ENCODE peak calls at places on chromosome 20, in four cellular contexts. E, Z, B and H are unnamed samples.

GRCh38 chr20:38863024-38863851 is 57.7 kb downstream of the PPP1R16B start:
- DNase-seq in E (peak; percentile 49), Z (no peak), B (peak; percentile 80), H (peak; percentile 52)

GRCh38 chr20:6632187-6632586 is 135.3 kb upstream of the BMP2 start:
- DNase-seq in E (no peak), Z (no peak), B (peak; percentile 32), H (no peak)

GRCh38 chr20:8082025-8082424 is 50.0 kb upstream of the PLCB1 start:
- DNase-seq in E (no peak), Z (no peak), B (peak; percentile 22), H (no peak)

GRCh38 chr20:25310921-25311728 is 63.2 kb downstream of the PYGB start:
- DNase-seq in E (no peak), Z (no peak), B (no peak), H (no peak)

GRCh38 chr20:41003143-41003932 is 25.3 kb upstream of the TOP1 start:
- DNase-seq in E (peak; percentile 64), Z (no peak), B (no peak), H (peak; percentile 30)

GRCh38 chr20:34045294-34045693 is 51.6 kb downstream of the RALY start:
- DNase-seq in E (no peak), Z (peak; percentile 48), B (no peak), H (no peak)

GRCh38 chr20:11813106-11813890 is 104.4 kb upstream of the BTBD3 start:
- DNase-seq in E (no peak), Z (no peak), B (no peak), H (no peak)

GRCh38 chr20:45968801-45969711 is 2.9 kb downstream of the ZNF335 start:
- DNase-seq in E (no peak), Z (no peak), B (no peak), H (no peak)

GRCh38 chr20:47276251-47276650 is 80.2 kb downstream of the ZMYND8 start:
- DNase-seq in E (no peak), Z (no peak), B (no peak), H (no peak)

GRCh38 chr20:1946762-1947534 is 46.9 kb downstream of the PDYN start:
- DNase-seq in E (no peak), Z (peak; percentile 90), B (no peak), H (no peak)

GRCh38 chr20:25220810-25221591 is 25.5 kb downstream of the ENTPD6 start:
- DNase-seq in E (no peak), Z (peak; percentile 82), B (no peak), H (no peak)

GRCh38 chr20:11337361-11338130 is 580.1 kb upstream of the BTBD3 start:
- DNase-seq in E (no peak), Z (no peak), B (no peak), H (no peak)

GRCh38 chr20:61306935-61307475 is 54.9 kb downstream of the CDH4 start:
- DNase-seq in E (no peak), Z (no peak), B (no peak), H (no peak)

GRCh38 chr20:4112490-4113420 is 97.4 kb upstream of the RNF24 start:
- DNase-seq in E (no peak), Z (peak; percentile 67), B (no peak), H (no peak)

GRCh38 chr20:44561876-44562275 is 20.5 kb upstream of the PKIG start:
- DNase-seq in E (no peak), Z (no peak), B (no peak), H (no peak)

GRCh38 chr20:51775241-51775640 is 7.1 kb upstream of the ATP9A start:
- DNase-seq in E (no peak), Z (no peak), B (no peak), H (no peak)

GRCh38 chr20:58069207-58069606 is 159.2 kb downstream of the ANKRD60 start:
- DNase-seq in E (no peak), Z (no peak), B (no peak), H (no peak)

GRCh38 chr20:53839423-53840176 is 230.8 kb downstream of the BCAS1 start:
- DNase-seq in E (peak; percentile 14), Z (no peak), B (peak; percentile 86), H (peak; percentile 42)

GRCh38 chr20:10157539-10157938 is 61.1 kb upstream of the SNAP25 start:
- DNase-seq in E (no peak), Z (peak; percentile 38), B (no peak), H (no peak)

GRCh38 chr20:64265201-64265600 is 9.7 kb downstream of the PCMTD2 start:
- DNase-seq in E (no peak), Z (no peak), B (no peak), H (no peak)

GRCh38 chr20:58719971-58720371 is 27.4 kb downstream of the NPEPL1 start:
- DNase-seq in E (no peak), Z (no peak), B (no peak), H (no peak)

GRCh38 chr20:57030611-57031600 is 235.5 kb downstream of the BMP7 start:
- DNase-seq in E (no peak), Z (no peak), B (no peak), H (no peak)

GRCh38 chr20:22949710-22950109 is 85.4 kb upstream of the SSTR4 start:
- DNase-seq in E (no peak), Z (no peak), B (no peak), H (no peak)

GRCh38 chr20:57662313-57663240 is 42.4 kb upstream of the ZBP1 start:
- DNase-seq in E (no peak), Z (no peak), B (no peak), H (peak; percentile 13)

GRCh38 chr20:50302463-50303041 is 111.9 kb downstream of the CEBPB start:
- DNase-seq in E (no peak), Z (no peak), B (no peak), H (no peak)

GRCh38 chr20:58140787-58141396 is 87.6 kb downstream of the ANKRD60 start:
- DNase-seq in E (no peak), Z (no peak), B (no peak), H (no peak)

GRCh38 chr20:34514897-34515483 is 1.2 kb upstream of the DYNLRB1 start:
- DNase-seq in E (no peak), Z (no peak), B (no peak), H (no peak)

GRCh38 chr20:35604444-35604750 is 11.2 kb upstream of the SPAG4 start:
- DNase-seq in E (no peak), Z (no peak), B (peak; percentile 53), H (no peak)

GRCh38 chr20:14334306-14334930 is 3.0 kb downstream of the FLRT3 start:
- DNase-seq in E (no peak), Z (peak; percentile 62), B (peak; percentile 33), H (no peak)

GRCh38 chr20:1473244-1473635 is 6.6 kb upstream of the NSFL1C start:
- DNase-seq in E (no peak), Z (no peak), B (no peak), H (no peak)

GRCh38 chr20:3164763-3165410 is 5.2 kb upstream of the FASTKD5 start:
- DNase-seq in E (no peak), Z (peak; percentile 70), B (no peak), H (no peak)